ENCODE peak calls at places on chromosomes 12 and 14, in seven cellular contexts. X, P, S, V, C, E and N are unnamed samples.

GRCh38 chr12:45464699-45465098 is 248.8 kb downstream of the ANO6 start:
- DNase-seq in X (no peak), V (no peak), E (no peak), S (no peak), C (no peak), P (no peak), N (no peak)

GRCh38 chr12:124507188-124508109 is 60.0 kb downstream of the NCOR2 start:
- DNase-seq in V (no peak), S (peak), X (no peak), P (peak), C (no peak), E (no peak), N (peak)

GRCh38 chr14:87883750-87884149 is 109.2 kb downstream of the GALC start:
- DNase-seq in E (no peak), P (no peak), S (no peak), X (no peak), V (no peak), C (no peak), N (no peak)

GRCh38 chr14:70646705-70647104 is 5.0 kb downstream of the TTC9 start:
- DNase-seq in E (no peak), P (no peak), C (no peak), S (no peak), X (no peak), V (no peak), N (no peak)

GRCh38 chr14:49134940-49135339 is 451.2 kb downstream of the RPS29 start:
- DNase-seq in S (no peak), V (no peak), C (no peak), E (no peak), P (no peak), X (no peak), N (no peak)

GRCh38 chr14:89128616-89129015 is 288.4 kb downstream of the FOXN3 start:
- DNase-seq in E (no peak), V (no peak), P (no peak), S (no peak), X (no peak), C (no peak), N (no peak)

GRCh38 chr14:88831285-88831684 is 6.8 kb downstream of the TTC8 start:
- DNase-seq in V (peak), E (no peak), X (no peak), C (peak), S (no peak), P (peak), N (no peak)

GRCh38 chr12:87807127-87807526 is 222.1 kb downstream of the C12orf50 start:
- DNase-seq in E (no peak), C (no peak), V (no peak), S (no peak), X (no peak), P (peak), N (no peak)

GRCh38 chr14:49766839-49767238 is 1.1 kb upstream of the KLHDC2 start:
- DNase-seq in E (no peak), C (no peak), X (no peak), P (no peak), V (no peak), S (no peak), N (no peak)

GRCh38 chr12:95004610-95005009 is 1.1 kb upstream of the NDUFA12 start:
- DNase-seq in V (no peak), S (no peak), C (no peak), P (peak), X (no peak), E (no peak), N (no peak)

GRCh38 chr14:68561531-68562007 is 231.3 kb downstream of the ZFP36L1 start:
- DNase-seq in V (no peak), E (no peak), S (no peak), X (no peak), C (no peak), P (no peak), N (no peak)

GRCh38 chr14:74825008-74825407 is 50.9 kb downstream of the PROX2 start:
- DNase-seq in V (no peak), X (peak), S (no peak), P (peak), C (no peak), E (no peak), N (no peak)

GRCh38 chr14:102496955-102497744 is 12.4 kb downstream of the ANKRD9 start:
- DNase-seq in V (no peak), C (no peak), P (no peak), X (no peak), E (no peak), S (no peak), N (no peak)
- TF ChIP-seq CTCF in V (no peak), C (no peak), P (no peak), X (no peak), E (no peak), S (no peak), N (no peak)

GRCh38 chr12:65925626-65926025 is 101.3 kb downstream of the HMGA2 start:
- DNase-seq in C (no peak), V (no peak), X (no peak), E (no peak), P (no peak), S (no peak), N (no peak)

GRCh38 chr12:65934480-65935115 is 110.3 kb downstream of the HMGA2 start:
- DNase-seq in V (no peak), E (no peak), X (no peak), C (no peak), S (no peak), P (no peak), N (no peak)

GRCh38 chr12:65926119-65927004 is 102.1 kb downstream of the HMGA2 start:
- DNase-seq in X (no peak), P (no peak), V (no peak), C (no peak), E (no peak), S (no peak), N (no peak)

GRCh38 chr12:65929641-65930040 is 105.4 kb downstream of the HMGA2 start:
- DNase-seq in V (no peak), C (no peak), E (no peak), X (no peak), P (no peak), S (no peak), N (no peak)

GRCh38 chr12:65930114-65930828 is 106.0 kb downstream of the HMGA2 start:
- DNase-seq in S (no peak), P (no peak), X (no peak), V (no peak), E (no peak), C (no peak), N (no peak)
- TF ChIP-seq CTCF in S (no peak), P (no peak), X (no peak), V (no peak), E (no peak), C (no peak), N (no peak)

GRCh38 chr12:93888964-93889363 is 211.8 kb downstream of the CRADD start:
- DNase-seq in X (no peak), V (no peak), S (no peak), C (no peak), E (no peak), P (no peak), N (no peak)
- TF ChIP-seq CTCF in X (no peak), V (no peak), S (no peak), C (no peak), E (no peak), P (no peak), N (no peak)

DNA sequence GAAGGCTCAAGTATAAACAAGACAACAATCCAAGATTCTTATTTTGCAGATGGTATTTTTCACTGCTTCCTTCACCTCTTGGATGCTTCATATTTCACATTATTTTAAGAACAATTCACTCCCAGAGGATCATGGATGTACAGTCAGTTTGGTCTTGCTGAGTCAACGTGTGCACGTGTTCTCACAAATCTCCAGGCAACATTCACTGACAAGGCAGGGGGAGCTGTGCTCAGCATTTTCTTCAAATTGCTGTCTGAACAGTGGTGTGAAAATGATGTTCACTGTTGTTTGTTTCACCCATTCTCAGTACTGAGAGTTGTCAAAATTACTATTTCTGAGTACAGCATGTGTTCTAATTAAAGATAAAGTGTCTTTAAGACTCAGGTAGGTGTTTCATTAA is 118.3 kb upstream of the SLC38A4 start:
- DNase-seq in S (no peak), E (no peak), X (no peak), C (peak), V (peak), P (peak), N (no peak)
- TF ChIP-seq CTCF in S (peak), E (no peak), X (peak), C (no peak), V (peak), P (peak), N (peak)

DNA sequence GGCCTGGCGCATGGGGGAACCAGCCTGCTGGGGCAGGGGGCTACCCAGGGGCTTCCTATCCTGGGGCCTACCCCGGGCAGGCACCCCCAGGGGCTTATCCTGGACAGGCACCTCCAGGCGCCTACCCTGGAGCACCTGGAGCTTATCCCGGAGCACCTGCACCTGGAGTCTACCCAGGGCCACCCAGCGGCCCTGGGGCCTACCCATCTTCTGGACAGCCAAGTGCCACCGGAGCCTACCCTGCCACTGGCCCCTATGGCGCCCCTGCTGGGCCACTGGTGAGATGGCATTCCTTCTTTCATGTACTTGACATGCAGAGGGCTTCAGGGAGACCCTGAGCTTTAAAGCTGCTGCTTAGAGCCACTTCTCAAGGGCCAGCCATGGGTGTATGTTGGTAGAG is 9.0 kb downstream of the LGALS3 start:
- DNase-seq in V (no peak), S (no peak), E (no peak), P (no peak), C (no peak), X (no peak), N (no peak)
- TF ChIP-seq CTCF in V (peak), S (peak), E (no peak), P (peak), C (no peak), X (peak), N (no peak)

GRCh38 chr12:57479043-57479375 is 657 bp downstream of the ARHGAP9 start:
- DNase-seq in P (no peak), E (peak), X (no peak), V (no peak), S (no peak), C (no peak), N (peak)
- TF ChIP-seq CTCF in P (no peak), E (no peak), X (no peak), V (no peak), S (no peak), C (no peak), N (no peak)